ENCODE peak calls at places on chromosomes 7 and 10, in nine cellular contexts. One of them, this sample, is unnamed.

GRCh38 chr7:142328551-142328950 is 70.7 kb upstream of the PRSS58 start:
- DNase-seq in lung: no peak
- DNase-seq in foreskin fibroblast: no peak
- DNase-seq in fibroblast of mammary gland: no peak
- DNase-seq in body of pancreas: no peak
- DNase-seq in esophagus squamous epithelium: no peak
- DNase-seq in cardiac fibroblast: no peak
- DNase-seq in choroid plexus epithelial cell: no peak
- DNase-seq in gastrocnemius medialis: no peak
- DNase-seq in this sample: no peak

GRCh38 chr7:33517191-33517590 is 387.8 kb downstream of the BBS9 start:
- DNase-seq in lung: no peak
- DNase-seq in foreskin fibroblast: no peak
- DNase-seq in fibroblast of mammary gland: no peak
- DNase-seq in body of pancreas: no peak
- DNase-seq in esophagus squamous epithelium: no peak
- DNase-seq in cardiac fibroblast: no peak
- DNase-seq in choroid plexus epithelial cell: no peak
- DNase-seq in gastrocnemius medialis: no peak
- DNase-seq in this sample: no peak

GRCh38 chr7:18357691-18358090 is 137.9 kb upstream of the HDAC9 start:
- DNase-seq in lung: no peak
- DNase-seq in foreskin fibroblast: no peak
- DNase-seq in fibroblast of mammary gland: peak
- DNase-seq in body of pancreas: no peak
- DNase-seq in esophagus squamous epithelium: no peak
- DNase-seq in cardiac fibroblast: peak
- DNase-seq in choroid plexus epithelial cell: peak
- DNase-seq in gastrocnemius medialis: no peak
- DNase-seq in this sample: peak

GRCh38 chr10:101130984-101131961 is at the start of gene TLX1:
- DNase-seq in lung: no peak
- DNase-seq in foreskin fibroblast: no peak
- DNase-seq in fibroblast of mammary gland: no peak
- DNase-seq in body of pancreas: peak
- DNase-seq in esophagus squamous epithelium: no peak
- DNase-seq in cardiac fibroblast: no peak
- DNase-seq in choroid plexus epithelial cell: no peak
- DNase-seq in gastrocnemius medialis: no peak
- DNase-seq in this sample: no peak

GRCh38 chr10:79149662-79150443 is 81.1 kb downstream of the ZMIZ1 start:
- DNase-seq in lung: peak
- DNase-seq in foreskin fibroblast: peak
- DNase-seq in fibroblast of mammary gland: peak
- DNase-seq in body of pancreas: peak
- DNase-seq in esophagus squamous epithelium: peak
- DNase-seq in cardiac fibroblast: peak
- DNase-seq in choroid plexus epithelial cell: peak
- DNase-seq in gastrocnemius medialis: peak
- DNase-seq in this sample: peak

GRCh38 chr10:112208292-112208691 is 24.7 kb upstream of the GPAM start:
- DNase-seq in lung: no peak
- DNase-seq in foreskin fibroblast: no peak
- DNase-seq in fibroblast of mammary gland: peak
- DNase-seq in body of pancreas: no peak
- DNase-seq in esophagus squamous epithelium: no peak
- DNase-seq in cardiac fibroblast: peak
- DNase-seq in choroid plexus epithelial cell: peak
- DNase-seq in gastrocnemius medialis: no peak
- DNase-seq in this sample: no peak

GRCh38 chr10:92829042-92829785 is 19.1 kb upstream of the EXOC6 start:
- DNase-seq in lung: no peak
- DNase-seq in foreskin fibroblast: no peak
- DNase-seq in fibroblast of mammary gland: no peak
- DNase-seq in body of pancreas: no peak
- DNase-seq in esophagus squamous epithelium: no peak
- DNase-seq in cardiac fibroblast: no peak
- DNase-seq in choroid plexus epithelial cell: no peak
- DNase-seq in gastrocnemius medialis: no peak
- DNase-seq in this sample: peak

GRCh38 chr10:24916365-24916764 is 36.0 kb downstream of the PRTFDC1 start:
- DNase-seq in lung: no peak
- DNase-seq in foreskin fibroblast: no peak
- DNase-seq in fibroblast of mammary gland: no peak
- DNase-seq in body of pancreas: no peak
- DNase-seq in esophagus squamous epithelium: no peak
- DNase-seq in cardiac fibroblast: no peak
- DNase-seq in choroid plexus epithelial cell: no peak
- DNase-seq in gastrocnemius medialis: no peak
- DNase-seq in this sample: no peak

GRCh38 chr7:70042533-70042932 is 444.3 kb downstream of the AUTS2 start:
- DNase-seq in lung: no peak
- DNase-seq in foreskin fibroblast: peak
- DNase-seq in fibroblast of mammary gland: peak
- DNase-seq in body of pancreas: no peak
- DNase-seq in esophagus squamous epithelium: no peak
- DNase-seq in cardiac fibroblast: peak
- DNase-seq in choroid plexus epithelial cell: peak
- DNase-seq in gastrocnemius medialis: no peak
- DNase-seq in this sample: no peak

GRCh38 chr7:137667633-137668387 is 179.0 kb downstream of the DGKI start:
- DNase-seq in lung: no peak
- DNase-seq in foreskin fibroblast: peak
- DNase-seq in fibroblast of mammary gland: peak
- DNase-seq in body of pancreas: no peak
- DNase-seq in esophagus squamous epithelium: no peak
- DNase-seq in cardiac fibroblast: peak
- DNase-seq in choroid plexus epithelial cell: peak
- DNase-seq in gastrocnemius medialis: no peak
- DNase-seq in this sample: no peak

GRCh38 chr10:49387029-49387428 is 8.9 kb downstream of the DRGX start:
- DNase-seq in lung: no peak
- DNase-seq in foreskin fibroblast: peak
- DNase-seq in fibroblast of mammary gland: peak
- DNase-seq in body of pancreas: no peak
- DNase-seq in esophagus squamous epithelium: no peak
- DNase-seq in cardiac fibroblast: peak
- DNase-seq in choroid plexus epithelial cell: peak
- DNase-seq in gastrocnemius medialis: no peak
- DNase-seq in this sample: peak

GRCh38 chr7:84975586-84976185 is 211.2 kb downstream of the SEMA3D start:
- DNase-seq in lung: no peak
- DNase-seq in foreskin fibroblast: no peak
- DNase-seq in fibroblast of mammary gland: peak
- DNase-seq in body of pancreas: no peak
- DNase-seq in esophagus squamous epithelium: no peak
- DNase-seq in cardiac fibroblast: peak
- DNase-seq in choroid plexus epithelial cell: peak
- DNase-seq in gastrocnemius medialis: no peak
- DNase-seq in this sample: no peak

GRCh38 chr7:50092579-50093411 is at the start of gene ZPBP:
- DNase-seq in lung: no peak
- DNase-seq in foreskin fibroblast: peak
- DNase-seq in fibroblast of mammary gland: peak
- DNase-seq in body of pancreas: peak
- DNase-seq in esophagus squamous epithelium: no peak
- DNase-seq in cardiac fibroblast: peak
- DNase-seq in choroid plexus epithelial cell: peak
- DNase-seq in gastrocnemius medialis: no peak
- DNase-seq in this sample: peak

GRCh38 chr7:78558571-78558970 is 760.0 kb downstream of the PHTF2 start:
- DNase-seq in lung: no peak
- DNase-seq in foreskin fibroblast: no peak
- DNase-seq in fibroblast of mammary gland: no peak
- DNase-seq in body of pancreas: no peak
- DNase-seq in esophagus squamous epithelium: no peak
- DNase-seq in cardiac fibroblast: no peak
- DNase-seq in choroid plexus epithelial cell: no peak
- DNase-seq in gastrocnemius medialis: no peak
- DNase-seq in this sample: no peak

GRCh38 chr7:135320277-135320676 is 86.6 kb downstream of the STRA8 start:
- DNase-seq in lung: peak
- DNase-seq in foreskin fibroblast: peak
- DNase-seq in fibroblast of mammary gland: peak
- DNase-seq in body of pancreas: peak
- DNase-seq in esophagus squamous epithelium: no peak
- DNase-seq in cardiac fibroblast: peak
- DNase-seq in choroid plexus epithelial cell: peak
- DNase-seq in gastrocnemius medialis: peak
- DNase-seq in this sample: no peak

GRCh38 chr7:148645948-148646347 is 52.8 kb upstream of the CUL1 start:
- DNase-seq in lung: no peak
- DNase-seq in foreskin fibroblast: no peak
- DNase-seq in fibroblast of mammary gland: no peak
- DNase-seq in body of pancreas: no peak
- DNase-seq in esophagus squamous epithelium: no peak
- DNase-seq in cardiac fibroblast: no peak
- DNase-seq in choroid plexus epithelial cell: no peak
- DNase-seq in gastrocnemius medialis: no peak
- DNase-seq in this sample: no peak

GRCh38 chr7:70559815-70560214 is 572.1 kb upstream of the GALNT17 start:
- DNase-seq in lung: no peak
- DNase-seq in foreskin fibroblast: no peak
- DNase-seq in fibroblast of mammary gland: no peak
- DNase-seq in body of pancreas: no peak
- DNase-seq in esophagus squamous epithelium: no peak
- DNase-seq in cardiac fibroblast: no peak
- DNase-seq in choroid plexus epithelial cell: no peak
- DNase-seq in gastrocnemius medialis: no peak
- DNase-seq in this sample: no peak

GRCh38 chr7:134548877-134549276 is at the start of gene AKR1B15:
- DNase-seq in lung: no peak
- DNase-seq in foreskin fibroblast: peak
- DNase-seq in fibroblast of mammary gland: peak
- DNase-seq in body of pancreas: no peak
- DNase-seq in esophagus squamous epithelium: no peak
- DNase-seq in cardiac fibroblast: peak
- DNase-seq in choroid plexus epithelial cell: peak
- DNase-seq in gastrocnemius medialis: peak
- DNase-seq in this sample: no peak

GRCh38 chr10:119498889-119499864 is 43.3 kb downstream of the RGS10 start:
- DNase-seq in lung: no peak
- DNase-seq in foreskin fibroblast: no peak
- DNase-seq in fibroblast of mammary gland: peak
- DNase-seq in body of pancreas: no peak
- DNase-seq in esophagus squamous epithelium: no peak
- DNase-seq in cardiac fibroblast: no peak
- DNase-seq in choroid plexus epithelial cell: peak
- DNase-seq in gastrocnemius medialis: no peak
- DNase-seq in this sample: no peak

GRCh38 chr7:32070406-32071360 is at the start of gene PDE1C:
- DNase-seq in lung: no peak
- DNase-seq in foreskin fibroblast: no peak
- DNase-seq in fibroblast of mammary gland: no peak
- DNase-seq in body of pancreas: peak
- DNase-seq in esophagus squamous epithelium: no peak
- DNase-seq in cardiac fibroblast: no peak
- DNase-seq in choroid plexus epithelial cell: no peak
- DNase-seq in gastrocnemius medialis: no peak
- DNase-seq in this sample: no peak

GRCh38 chr10:74058658-74059057 is 60.7 kb downstream of the VCL start:
- DNase-seq in lung: no peak
- DNase-seq in foreskin fibroblast: no peak
- DNase-seq in fibroblast of mammary gland: no peak
- DNase-seq in body of pancreas: peak
- DNase-seq in esophagus squamous epithelium: no peak
- DNase-seq in cardiac fibroblast: no peak
- DNase-seq in choroid plexus epithelial cell: peak
- DNase-seq in gastrocnemius medialis: no peak
- DNase-seq in this sample: no peak

GRCh38 chr7:461453-462172 is 58.0 kb downstream of the PDGFA start:
- DNase-seq in lung: no peak
- DNase-seq in foreskin fibroblast: peak
- DNase-seq in fibroblast of mammary gland: no peak
- DNase-seq in body of pancreas: no peak
- DNase-seq in esophagus squamous epithelium: no peak
- DNase-seq in cardiac fibroblast: no peak
- DNase-seq in choroid plexus epithelial cell: peak
- DNase-seq in gastrocnemius medialis: no peak
- DNase-seq in this sample: no peak

GRCh38 chr7:116955801-116956514 is 2.7 kb downstream of the ST7 start:
- DNase-seq in lung: no peak
- DNase-seq in foreskin fibroblast: no peak
- DNase-seq in fibroblast of mammary gland: peak
- DNase-seq in body of pancreas: peak
- DNase-seq in esophagus squamous epithelium: no peak
- DNase-seq in cardiac fibroblast: peak
- DNase-seq in choroid plexus epithelial cell: no peak
- DNase-seq in gastrocnemius medialis: no peak
- DNase-seq in this sample: no peak
- H3K4me3 ChIP-seq in lung: no peak
- H3K4me3 ChIP-seq in foreskin fibroblast: no peak
- H3K4me3 ChIP-seq in fibroblast of mammary gland: no peak
- H3K4me3 ChIP-seq in body of pancreas: no peak
- H3K4me3 ChIP-seq in esophagus squamous epithelium: peak
- H3K4me3 ChIP-seq in cardiac fibroblast: no peak
- H3K4me3 ChIP-seq in choroid plexus epithelial cell: no peak
- H3K4me3 ChIP-seq in gastrocnemius medialis: no peak
- H3K4me3 ChIP-seq in this sample: no peak

GRCh38 chr7:42219447-42219846 is 17.6 kb downstream of the GLI3 start:
- DNase-seq in lung: no peak
- DNase-seq in foreskin fibroblast: no peak
- DNase-seq in fibroblast of mammary gland: peak
- DNase-seq in body of pancreas: no peak
- DNase-seq in esophagus squamous epithelium: no peak
- DNase-seq in cardiac fibroblast: no peak
- DNase-seq in choroid plexus epithelial cell: peak
- DNase-seq in gastrocnemius medialis: no peak
- DNase-seq in this sample: no peak
- TF ChIP-seq CTCF in lung: no peak
- TF ChIP-seq CTCF in foreskin fibroblast: no peak
- TF ChIP-seq CTCF in fibroblast of mammary gland: no peak
- TF ChIP-seq CTCF in body of pancreas: no peak
- TF ChIP-seq CTCF in esophagus squamous epithelium: no peak
- TF ChIP-seq CTCF in cardiac fibroblast: no peak
- TF ChIP-seq CTCF in choroid plexus epithelial cell: no peak
- TF ChIP-seq CTCF in gastrocnemius medialis: no peak
- TF ChIP-seq CTCF in this sample: no peak

GRCh38 chr7:74372511-74373111 is 81.1 kb upstream of the GTF2IRD1 start:
- DNase-seq in lung: no peak
- DNase-seq in foreskin fibroblast: no peak
- DNase-seq in fibroblast of mammary gland: peak
- DNase-seq in body of pancreas: no peak
- DNase-seq in esophagus squamous epithelium: no peak
- DNase-seq in cardiac fibroblast: no peak
- DNase-seq in choroid plexus epithelial cell: peak
- DNase-seq in gastrocnemius medialis: no peak
- DNase-seq in this sample: no peak
- H3K4me3 ChIP-seq in lung: no peak
- H3K4me3 ChIP-seq in foreskin fibroblast: no peak
- H3K4me3 ChIP-seq in fibroblast of mammary gland: no peak
- H3K4me3 ChIP-seq in body of pancreas: no peak
- H3K4me3 ChIP-seq in esophagus squamous epithelium: peak
- H3K4me3 ChIP-seq in cardiac fibroblast: no peak
- H3K4me3 ChIP-seq in choroid plexus epithelial cell: no peak
- H3K4me3 ChIP-seq in gastrocnemius medialis: no peak
- H3K4me3 ChIP-seq in this sample: no peak

DNA sequence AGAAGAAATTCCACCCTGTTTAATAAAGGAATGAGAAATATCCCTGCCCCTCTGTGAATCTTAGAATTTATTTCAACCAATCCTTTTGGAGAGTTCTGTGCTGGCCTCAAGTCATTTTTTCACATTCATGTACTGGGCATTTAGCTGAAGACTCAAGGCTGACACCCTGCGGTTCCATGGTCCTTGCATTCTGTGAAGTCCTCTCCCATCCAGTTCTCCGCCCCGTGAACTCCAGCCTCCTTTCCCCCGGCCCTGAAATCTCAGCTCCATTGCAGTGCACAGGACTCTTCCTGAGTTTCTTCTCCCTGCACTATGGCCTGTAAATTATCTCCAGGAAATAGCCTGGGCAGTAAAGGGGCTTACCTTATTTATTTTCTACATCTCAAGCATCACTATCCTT is 183.0 kb upstream of the KCND2 start:
- DNase-seq in lung: no peak
- DNase-seq in foreskin fibroblast: peak
- DNase-seq in fibroblast of mammary gland: peak
- DNase-seq in body of pancreas: no peak
- DNase-seq in esophagus squamous epithelium: no peak
- DNase-seq in cardiac fibroblast: peak
- DNase-seq in choroid plexus epithelial cell: peak
- DNase-seq in gastrocnemius medialis: no peak
- DNase-seq in this sample: no peak
- TF ChIP-seq CTCF in lung: no peak
- TF ChIP-seq CTCF in foreskin fibroblast: no peak
- TF ChIP-seq CTCF in fibroblast of mammary gland: no peak
- TF ChIP-seq CTCF in body of pancreas: no peak
- TF ChIP-seq CTCF in esophagus squamous epithelium: no peak
- TF ChIP-seq CTCF in cardiac fibroblast: peak
- TF ChIP-seq CTCF in choroid plexus epithelial cell: peak
- TF ChIP-seq CTCF in gastrocnemius medialis: no peak
- TF ChIP-seq CTCF in this sample: no peak